ENCODE peak calls at places on chromosome 19, in six cellular contexts. H, U, G, C, T and E are unnamed samples.

GRCh38 chr19:12769689-12770088 is 5.7 kb downstream of the HOOK2 start:
- DNase-seq in U (no peak), T (no peak), H (no peak), C (peak), G (no peak), E (no peak)

GRCh38 chr19:44807162-44807561 is 1.7 kb upstream of the BCAM start:
- DNase-seq in T (no peak), G (peak), H (no peak), C (no peak), U (no peak), E (no peak)

GRCh38 chr19:3109491-3109890 is 15.3 kb downstream of the GNA11 start:
- DNase-seq in U (no peak), H (no peak), C (no peak), T (no peak), G (no peak), E (no peak)

GRCh38 chr19:46474211-46474610 is 2.8 kb upstream of the PNMA8A start:
- DNase-seq in U (no peak), T (no peak), C (no peak), H (no peak), G (no peak), E (no peak)

GRCh38 chr19:39953915-39954314 is 17.1 kb upstream of the PSMC4 start:
- DNase-seq in C (no peak), T (no peak), G (no peak), H (no peak), U (no peak), E (no peak)

GRCh38 chr19:16117594-16118033 is 5.9 kb downstream of the RAB8A start:
- DNase-seq in H (no peak), G (no peak), C (no peak), T (no peak), U (no peak), E (no peak)

GRCh38 chr19:27776020-27776419 is 1436.9 kb downstream of the UQCRFS1 start:
- DNase-seq in H (peak), U (no peak), G (no peak), C (no peak), T (peak), E (peak)

GRCh38 chr19:44696939-44697669 is 1.8 kb upstream of the CEACAM16 start:
- DNase-seq in U (no peak), G (peak), H (no peak), T (no peak), C (no peak), E (no peak)

GRCh38 chr19:33447336-33448158 is 74.0 kb downstream of the CEBPG start:
- DNase-seq in G (peak), H (no peak), U (no peak), C (no peak), T (no peak), E (no peak)

GRCh38 chr19:28971011-28971410 is 241.9 kb downstream of the UQCRFS1 start:
- DNase-seq in T (no peak), G (no peak), C (no peak), U (no peak), H (no peak), E (no peak)